ENCODE peak calls at places on chromosomes 6 and 20, in nine cellular contexts. W, N, A, C, K, D, J, L and G are unnamed samples.

GRCh38 chr6:43669050-43669921 is 18.3 kb downstream of the MRPS18A start:
- DNase-seq in W (no peak), N (no peak), A (peak), C (no peak), K (peak), D (peak), J (peak), L (no peak), G (no peak)

GRCh38 chr20:17571153-17571527 is 1.3 kb downstream of the DSTN start:
- DNase-seq in W (no peak), N (no peak), A (no peak), C (peak), K (no peak), D (no peak), J (no peak), L (no peak), G (no peak)

GRCh38 chr6:137105375-137105774 is 60.6 kb upstream of the IL20RA start:
- DNase-seq in W (no peak), N (no peak), A (no peak), C (no peak), K (no peak), D (no peak), J (no peak), L (no peak), G (no peak)

GRCh38 chr6:74671558-74672025 is 534.3 kb downstream of the COL12A1 start:
- DNase-seq in W (no peak), N (no peak), A (no peak), C (no peak), K (no peak), D (no peak), J (peak), L (peak), G (peak)

GRCh38 chr6:170044836-170045562 is 245.9 kb downstream of the DLL1 start:
- DNase-seq in W (no peak), N (no peak), A (no peak), C (no peak), K (no peak), D (no peak), J (no peak), L (no peak), G (no peak)

GRCh38 chr6:135176464-135176863 is 4.6 kb upstream of the MYB start:
- DNase-seq in W (no peak), N (no peak), A (no peak), C (no peak), K (no peak), D (no peak), J (no peak), L (no peak), G (no peak)

GRCh38 chr6:156280131-156280530 is 497.0 kb upstream of the ARID1B start:
- DNase-seq in W (no peak), N (no peak), A (peak), C (peak), K (no peak), D (no peak), J (no peak), L (no peak), G (no peak)

GRCh38 chr6:1004885-1005635 is 306.8 kb upstream of the FOXQ1 start:
- DNase-seq in W (no peak), N (no peak), A (no peak), C (no peak), K (no peak), D (no peak), J (peak), L (no peak), G (no peak)

GRCh38 chr20:48702388-48703041 is 125.3 kb downstream of the PREX1 start:
- DNase-seq in W (no peak), N (no peak), A (no peak), C (no peak), K (no peak), D (no peak), J (no peak), L (no peak), G (no peak)

GRCh38 chr6:113578691-113579090 is 278.5 kb upstream of the MARCKS start:
- DNase-seq in W (no peak), N (no peak), A (no peak), C (no peak), K (no peak), D (no peak), J (no peak), L (no peak), G (no peak)

GRCh38 chr20:19889011-19889953 is 127.9 kb upstream of the NAA20 start:
- DNase-seq in W (no peak), N (no peak), A (peak), C (no peak), K (peak), D (peak), J (peak), L (peak), G (peak)

GRCh38 chr6:5905431-5906339 is 101.0 kb downstream of the NRN1 start:
- DNase-seq in W (no peak), N (no peak), A (peak), C (no peak), K (peak), D (peak), J (peak), L (peak), G (peak)

GRCh38 chr20:32155017-32155965 is 45.8 kb downstream of the TM9SF4 start:
- DNase-seq in W (peak), N (no peak), A (peak), C (no peak), K (peak), D (peak), J (peak), L (peak), G (peak)

GRCh38 chr6:3512832-3513231 is 56.0 kb upstream of the SLC22A23 start:
- DNase-seq in W (no peak), N (no peak), A (no peak), C (no peak), K (no peak), D (no peak), J (no peak), L (no peak), G (no peak)

GRCh38 chr20:54742193-54742592 is 266.8 kb downstream of the DOK5 start:
- DNase-seq in W (no peak), N (no peak), A (no peak), C (no peak), K (no peak), D (no peak), J (no peak), L (no peak), G (no peak)

GRCh38 chr20:18749528-18749927 is 64.1 kb upstream of the SCP2D1 start:
- DNase-seq in W (no peak), N (no peak), A (no peak), C (no peak), K (no peak), D (no peak), J (no peak), L (no peak), G (no peak)

GRCh38 chr20:31594558-31595379 is 10.3 kb upstream of the ID1 start:
- DNase-seq in W (no peak), N (no peak), A (no peak), C (no peak), K (peak), D (peak), J (peak), L (no peak), G (no peak)

GRCh38 chr6:159053781-159054398 is 9.1 kb upstream of the TAGAP start:
- DNase-seq in W (no peak), N (no peak), A (no peak), C (no peak), K (no peak), D (no peak), J (no peak), L (no peak), G (no peak)

GRCh38 chr6:34125939-34126338 is 19.9 kb downstream of the GRM4 start:
- DNase-seq in W (no peak), N (no peak), A (no peak), C (no peak), K (no peak), D (no peak), J (no peak), L (no peak), G (no peak)

GRCh38 chr6:90464507-90464906 is 122.4 kb downstream of the MAP3K7 start:
- DNase-seq in W (no peak), N (no peak), A (no peak), C (no peak), K (no peak), D (no peak), J (no peak), L (no peak), G (no peak)

GRCh38 chr6:134517145-134517658 is 199.3 kb upstream of the SGK1 start:
- DNase-seq in W (no peak), N (no peak), A (peak), C (no peak), K (no peak), D (peak), J (no peak), L (peak), G (peak)

GRCh38 chr6:135951169-135951568 is 99.7 kb downstream of the PDE7B start:
- DNase-seq in W (no peak), N (no peak), A (no peak), C (no peak), K (no peak), D (no peak), J (no peak), L (no peak), G (no peak)

GRCh38 chr6:15464211-15464725 is 198.6 kb downstream of the DTNBP1 start:
- DNase-seq in W (peak), N (no peak), A (peak), C (peak), K (peak), D (no peak), J (peak), L (no peak), G (no peak)

GRCh38 chr6:12243169-12243568 is 47.0 kb upstream of the EDN1 start:
- DNase-seq in W (no peak), N (no peak), A (no peak), C (no peak), K (no peak), D (no peak), J (no peak), L (no peak), G (no peak)

GRCh38 chr6:28597217-28597835 is 71.6 kb downstream of the GPX5 start:
- DNase-seq in W (no peak), N (peak), A (peak), C (no peak), K (no peak), D (no peak), J (peak), L (peak), G (no peak)

GRCh38 chr6:21500894-21501293 is 92.7 kb upstream of the SOX4 start:
- DNase-seq in W (no peak), N (no peak), A (no peak), C (no peak), K (peak), D (no peak), J (no peak), L (no peak), G (no peak)

GRCh38 chr20:25987073-25987927 is 290.6 kb upstream of the ZNF337 start:
- DNase-seq in W (peak), N (peak), A (peak), C (peak), K (peak), D (peak), J (peak), L (peak), G (no peak)

GRCh38 chr6:24610672-24611071 is 35.3 kb downstream of the KIAA0319 start:
- DNase-seq in W (no peak), N (no peak), A (no peak), C (no peak), K (no peak), D (no peak), J (no peak), L (no peak), G (no peak)

GRCh38 chr6:49607391-49607982 is 29.2 kb downstream of the RHAG start:
- DNase-seq in W (no peak), N (no peak), A (no peak), C (no peak), K (no peak), D (no peak), J (no peak), L (no peak), G (no peak)

GRCh38 chr20:891121-892080 is 24.7 kb downstream of the ANGPT4 start:
- DNase-seq in W (no peak), N (peak), A (peak), C (no peak), K (no peak), D (peak), J (no peak), L (no peak), G (no peak)

GRCh38 chr20:3671986-3672863 is 9.0 kb upstream of the GFRA4 start:
- DNase-seq in W (no peak), N (no peak), A (no peak), C (no peak), K (no peak), D (no peak), J (no peak), L (no peak), G (no peak)
- H3K4me3 ChIP-seq in W (no peak), N (no peak), A (no peak), C (peak), K (no peak), D (peak), J (no peak), L (no peak), G (no peak)

GRCh38 chr20:22400440-22400839 is 183.9 kb downstream of the FOXA2 start:
- DNase-seq in W (no peak), N (no peak), A (no peak), C (no peak), K (no peak), D (no peak), J (no peak), L (no peak), G (no peak)

GRCh38 chr20:22403860-22404608 is 180.3 kb downstream of the FOXA2 start:
- DNase-seq in W (no peak), N (no peak), A (peak), C (peak), K (peak), D (no peak), J (peak), L (no peak), G (no peak)

GRCh38 chr20:22402550-22402949 is 181.8 kb downstream of the FOXA2 start:
- DNase-seq in W (no peak), N (no peak), A (no peak), C (no peak), K (no peak), D (no peak), J (no peak), L (no peak), G (no peak)

GRCh38 chr20:22404609-22405170 is 179.7 kb downstream of the FOXA2 start:
- DNase-seq in W (no peak), N (no peak), A (no peak), C (no peak), K (no peak), D (no peak), J (no peak), L (no peak), G (no peak)

DNA sequence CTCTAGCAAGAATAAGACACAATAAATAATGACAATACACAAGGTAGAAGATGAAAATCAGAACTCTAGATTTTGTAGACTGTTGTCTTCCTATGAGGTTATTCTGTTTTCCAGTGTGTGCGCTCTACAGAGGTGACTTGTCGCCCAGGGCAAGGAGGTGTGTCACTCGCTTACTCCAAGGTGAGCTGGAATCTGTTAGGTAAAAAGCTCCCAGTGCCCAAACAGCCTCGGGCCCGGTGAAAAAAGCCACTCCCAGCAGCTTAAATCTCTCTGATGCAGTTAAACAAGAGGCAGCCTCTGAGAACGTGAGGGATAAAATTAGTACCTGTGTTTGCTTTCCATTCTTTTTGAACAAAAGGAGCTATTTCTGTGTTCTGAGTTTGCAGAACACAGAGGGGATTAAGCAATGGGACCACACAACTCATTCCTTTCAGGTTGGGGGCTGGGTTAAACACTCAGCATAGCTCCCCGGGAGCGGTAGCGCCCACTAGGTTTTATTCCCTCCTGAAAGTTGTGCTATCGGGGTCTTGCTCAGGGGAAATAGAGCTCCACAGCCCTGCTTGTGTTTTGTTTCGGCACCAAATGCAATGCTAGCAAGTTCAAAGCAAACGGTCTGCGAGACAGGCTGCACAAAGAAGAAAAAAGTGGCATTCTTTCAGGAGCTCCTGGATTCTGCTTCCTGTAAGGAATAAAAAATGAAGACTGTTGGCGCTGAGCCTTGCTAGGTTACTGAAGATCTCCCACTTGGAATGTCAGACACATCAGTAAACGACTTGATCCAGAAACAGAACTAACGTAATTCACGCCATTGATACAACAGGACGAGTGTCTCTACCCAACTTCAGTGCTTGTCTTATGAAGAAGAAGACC is 181.1 kb downstream of the FOXA2 start:
- DNase-seq in W (no peak), N (no peak), A (no peak), C (peak), K (no peak), D (no peak), J (peak), L (no peak), G (no peak)
- H3K4me3 ChIP-seq in W (peak), N (peak), A (peak), C (peak), K (peak), D (peak), J (peak), L (no peak), G (no peak)

GRCh38 chr20:6061544-6061943 is 7.7 kb upstream of the LRRN4 start:
- DNase-seq in W (no peak), N (no peak), A (no peak), C (no peak), K (no peak), D (no peak), J (no peak), L (no peak), G (no peak)

GRCh38 chr20:6067765-6068318 is 14.0 kb upstream of the LRRN4 start:
- DNase-seq in W (no peak), N (no peak), A (no peak), C (no peak), K (no peak), D (no peak), J (no peak), L (no peak), G (no peak)

GRCh38 chr20:6069669-6070068 is 15.8 kb upstream of the LRRN4 start:
- DNase-seq in W (no peak), N (no peak), A (no peak), C (no peak), K (no peak), D (no peak), J (no peak), L (no peak), G (no peak)

GRCh38 chr20:6071162-6071695 is 17.4 kb upstream of the LRRN4 start:
- DNase-seq in W (no peak), N (no peak), A (no peak), C (no peak), K (no peak), D (no peak), J (no peak), L (no peak), G (no peak)

GRCh38 chr20:6066582-6066981 is 12.7 kb upstream of the LRRN4 start:
- DNase-seq in W (no peak), N (no peak), A (no peak), C (no peak), K (no peak), D (no peak), J (no peak), L (no peak), G (no peak)
- H3K4me3 ChIP-seq in W (no peak), N (no peak), A (no peak), C (no peak), K (no peak), D (no peak), J (no peak), L (no peak), G (no peak)

GRCh38 chr6:104940881-104941693 is 15.8 kb upstream of the LIN28B start:
- DNase-seq in W (no peak), N (peak), A (peak), C (no peak), K (peak), D (no peak), J (peak), L (no peak), G (no peak)
- H3K4me3 ChIP-seq in W (peak), N (no peak), A (peak), C (no peak), K (peak), D (peak), J (peak), L (peak), G (peak)

GRCh38 chr6:10384719-10385511 is 30.0 kb downstream of the TFAP2A start:
- DNase-seq in W (no peak), N (no peak), A (no peak), C (no peak), K (no peak), D (no peak), J (no peak), L (no peak), G (no peak)
- H3K4me3 ChIP-seq in W (no peak), N (no peak), A (peak), C (no peak), K (no peak), D (no peak), J (no peak), L (no peak), G (no peak)